ENCODE peak calls at places on chromosomes 3 and 15, in four cellular contexts. One of them, this sample, is unnamed. For H3K36me3, the result is how much of the 10 kb centered on the place peaks cover.

GRCh38 chr15:88636039-88636438 is 2.8 kb upstream of the ISG20 start:
- DNase-seq in osteoblast: no peak
- DNase-seq in IMR-90: no peak
- DNase-seq in cardiac muscle cell: no peak
- DNase-seq in this sample: peak

GRCh38 chr3:158486200-158486599 is 84.8 kb upstream of the MLF1 start:
- DNase-seq in osteoblast: no peak
- DNase-seq in cardiac muscle cell: no peak
- DNase-seq in IMR-90: no peak
- DNase-seq in this sample: peak

GRCh38 chr3:15345608-15346137 is 13.3 kb upstream of the SH3BP5 start:
- DNase-seq in IMR-90: no peak
- DNase-seq in osteoblast: no peak
- DNase-seq in cardiac muscle cell: no peak
- DNase-seq in this sample: no peak

GRCh38 chr3:43531835-43532234 is 90.0 kb downstream of the ANO10 start:
- DNase-seq in osteoblast: peak
- DNase-seq in IMR-90: peak
- DNase-seq in cardiac muscle cell: peak
- DNase-seq in this sample: peak

GRCh38 chr3:73933585-73933984 is 308.8 kb upstream of the PDZRN3 start:
- DNase-seq in IMR-90: no peak
- DNase-seq in osteoblast: peak
- DNase-seq in cardiac muscle cell: no peak
- DNase-seq in this sample: no peak

GRCh38 chr15:57509121-57509520 is 82.6 kb upstream of the MYZAP start:
- DNase-seq in IMR-90: no peak
- DNase-seq in cardiac muscle cell: peak
- DNase-seq in osteoblast: no peak
- DNase-seq in this sample: no peak

GRCh38 chr3:141407817-141408216 is 39.5 kb downstream of the ZBTB38 start:
- DNase-seq in IMR-90: no peak
- DNase-seq in cardiac muscle cell: no peak
- DNase-seq in osteoblast: no peak
- DNase-seq in this sample: no peak

GRCh38 chr3:127820221-127820870 is 2.0 kb downstream of the MGLL start:
- DNase-seq in cardiac muscle cell: peak
- DNase-seq in IMR-90: peak
- DNase-seq in osteoblast: peak
- DNase-seq in this sample: peak

GRCh38 chr3:22322861-22323260 is 571.9 kb upstream of the ZNF385D start:
- DNase-seq in cardiac muscle cell: no peak
- DNase-seq in osteoblast: no peak
- DNase-seq in IMR-90: no peak
- DNase-seq in this sample: no peak

GRCh38 chr3:158731525-158731924 is 732 bp downstream of the RARRES1 start:
- DNase-seq in cardiac muscle cell: no peak
- DNase-seq in IMR-90: no peak
- DNase-seq in osteoblast: no peak
- DNase-seq in this sample: no peak

GRCh38 chr3:89314454-89314853 is 207.0 kb downstream of the EPHA3 start:
- DNase-seq in osteoblast: peak
- DNase-seq in cardiac muscle cell: peak
- DNase-seq in IMR-90: peak
- DNase-seq in this sample: peak

GRCh38 chr3:52217409-52217805 is 8.0 kb downstream of the TLR9 start:
- DNase-seq in osteoblast: no peak
- DNase-seq in cardiac muscle cell: no peak
- DNase-seq in IMR-90: no peak
- DNase-seq in this sample: no peak

GRCh38 chr3:39383190-39383912 is at the start of gene SLC25A38:
- DNase-seq in osteoblast: peak
- DNase-seq in cardiac muscle cell: peak
- DNase-seq in IMR-90: peak
- DNase-seq in this sample: peak

GRCh38 chr3:105688821-105689220 is 180.0 kb downstream of the CBLB start:
- DNase-seq in osteoblast: peak
- DNase-seq in IMR-90: no peak
- DNase-seq in cardiac muscle cell: peak
- DNase-seq in this sample: no peak

GRCh38 chr3:136067211-136067610 is 101.7 kb downstream of the PPP2R3A start:
- DNase-seq in cardiac muscle cell: no peak
- DNase-seq in osteoblast: no peak
- DNase-seq in IMR-90: no peak
- DNase-seq in this sample: no peak

GRCh38 chr3:88019024-88019423 is 39.8 kb downstream of the CGGBP1 start:
- DNase-seq in IMR-90: no peak
- DNase-seq in cardiac muscle cell: no peak
- DNase-seq in osteoblast: no peak
- DNase-seq in this sample: no peak

GRCh38 chr3:172232579-172232978 is 193.2 kb downstream of the FNDC3B start:
- DNase-seq in cardiac muscle cell: no peak
- DNase-seq in IMR-90: no peak
- DNase-seq in osteoblast: no peak
- DNase-seq in this sample: no peak

DNA sequence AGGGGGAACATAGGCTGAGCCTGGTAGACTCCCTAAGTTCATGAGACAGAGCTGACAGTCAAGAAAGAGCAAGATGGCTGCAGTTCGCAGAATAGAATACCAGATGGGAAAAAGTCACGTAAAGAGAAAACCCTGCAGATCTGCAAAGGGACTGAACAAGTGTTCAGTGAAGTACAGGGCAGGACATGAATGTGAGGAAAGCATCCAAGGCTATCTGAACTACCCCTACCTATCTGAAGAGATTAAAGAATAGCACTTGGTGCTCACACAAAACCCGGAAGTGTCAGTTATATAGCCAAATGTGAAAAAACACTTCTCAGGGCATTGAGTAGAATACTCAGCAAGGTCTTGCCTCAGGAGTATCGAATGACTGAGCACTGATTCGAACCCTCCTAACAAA is 44.0 kb downstream of the GOLGB1 start:
- DNase-seq in IMR-90: peak
- DNase-seq in osteoblast: no peak
- DNase-seq in cardiac muscle cell: no peak
- DNase-seq in this sample: no peak
- H3K36me3 ChIP-seq in IMR-90: under half
- H3K36me3 ChIP-seq in osteoblast: under half
- H3K36me3 ChIP-seq in cardiac muscle cell: under half
- H3K36me3 ChIP-seq in this sample: under half

GRCh38 chr3:126028096-126028495 is 55.8 kb downstream of the SLC41A3 start:
- DNase-seq in cardiac muscle cell: no peak
- DNase-seq in osteoblast: no peak
- DNase-seq in IMR-90: no peak
- DNase-seq in this sample: no peak

GRCh38 chr3:126033051-126033745 is 50.7 kb downstream of the SLC41A3 start:
- DNase-seq in cardiac muscle cell: no peak
- DNase-seq in IMR-90: no peak
- DNase-seq in osteoblast: no peak
- DNase-seq in this sample: no peak

GRCh38 chr3:126029241-126029640 is 54.7 kb downstream of the SLC41A3 start:
- DNase-seq in osteoblast: no peak
- DNase-seq in cardiac muscle cell: no peak
- DNase-seq in IMR-90: no peak
- DNase-seq in this sample: no peak

GRCh38 chr3:126031981-126032471 is 51.9 kb downstream of the SLC41A3 start:
- DNase-seq in IMR-90: no peak
- DNase-seq in cardiac muscle cell: no peak
- DNase-seq in osteoblast: no peak
- DNase-seq in this sample: no peak

DNA sequence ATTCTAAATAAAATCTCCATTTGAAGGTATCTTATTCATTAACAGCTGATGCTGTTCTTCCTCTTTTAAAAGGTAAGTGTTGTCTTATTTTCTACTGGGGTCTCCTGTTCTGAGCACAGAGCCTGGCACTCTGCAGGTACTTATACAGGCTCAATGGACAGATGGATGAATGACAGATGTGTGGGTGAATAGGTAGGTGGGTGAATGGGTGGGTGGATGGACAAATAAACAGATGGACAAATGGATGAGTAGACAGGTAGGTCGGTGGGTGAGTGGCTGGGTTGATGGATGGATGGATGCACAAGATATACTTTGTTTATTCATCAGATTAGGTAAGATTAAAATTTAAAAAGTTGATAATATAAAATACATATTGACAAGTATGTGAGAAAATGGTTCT is 53.5 kb downstream of the SLC41A3 start:
- DNase-seq in IMR-90: no peak
- DNase-seq in cardiac muscle cell: no peak
- DNase-seq in osteoblast: no peak
- DNase-seq in this sample: no peak
- H3K36me3 ChIP-seq in IMR-90: under half
- H3K36me3 ChIP-seq in cardiac muscle cell: under half
- H3K36me3 ChIP-seq in osteoblast: under half
- H3K36me3 ChIP-seq in this sample: under half

DNA sequence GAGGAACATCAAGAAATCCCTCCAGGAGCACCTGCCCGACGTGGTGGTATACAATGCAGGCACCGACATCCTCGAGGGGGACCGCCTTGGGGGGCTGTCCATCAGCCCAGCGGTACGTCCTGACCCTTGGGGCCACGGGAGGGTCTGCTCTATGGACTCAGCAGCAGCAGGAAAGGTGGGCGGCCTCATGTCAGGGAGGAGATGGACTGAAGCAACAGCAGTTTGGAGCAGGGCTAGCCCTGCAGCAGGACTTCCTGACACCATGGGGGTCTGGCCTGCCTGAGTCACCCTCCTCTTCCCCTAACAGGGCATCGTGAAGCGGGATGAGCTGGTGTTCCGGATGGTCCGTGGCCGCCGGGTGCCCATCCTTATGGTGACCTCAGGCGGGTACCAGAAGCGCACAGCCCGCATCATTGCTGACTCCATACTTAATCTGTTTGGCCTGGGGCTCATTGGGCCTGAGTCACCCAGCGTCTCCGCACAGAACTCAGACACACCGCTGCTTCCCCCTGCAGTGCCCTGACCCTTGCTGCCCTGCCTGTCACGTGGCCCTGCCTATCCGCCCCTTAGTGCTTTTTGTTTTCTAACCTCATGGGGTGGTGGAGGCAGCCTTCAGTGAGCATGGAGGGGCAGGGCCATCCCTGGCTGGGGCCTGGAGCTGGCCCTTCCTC is 24.2 kb downstream of the HDAC11 start:
- DNase-seq in osteoblast: peak
- DNase-seq in IMR-90: peak
- DNase-seq in cardiac muscle cell: no peak
- DNase-seq in this sample: peak
- H3K36me3 ChIP-seq in osteoblast: under half
- H3K36me3 ChIP-seq in IMR-90: under half
- H3K36me3 ChIP-seq in cardiac muscle cell: under half
- H3K36me3 ChIP-seq in this sample: under half

DNA sequence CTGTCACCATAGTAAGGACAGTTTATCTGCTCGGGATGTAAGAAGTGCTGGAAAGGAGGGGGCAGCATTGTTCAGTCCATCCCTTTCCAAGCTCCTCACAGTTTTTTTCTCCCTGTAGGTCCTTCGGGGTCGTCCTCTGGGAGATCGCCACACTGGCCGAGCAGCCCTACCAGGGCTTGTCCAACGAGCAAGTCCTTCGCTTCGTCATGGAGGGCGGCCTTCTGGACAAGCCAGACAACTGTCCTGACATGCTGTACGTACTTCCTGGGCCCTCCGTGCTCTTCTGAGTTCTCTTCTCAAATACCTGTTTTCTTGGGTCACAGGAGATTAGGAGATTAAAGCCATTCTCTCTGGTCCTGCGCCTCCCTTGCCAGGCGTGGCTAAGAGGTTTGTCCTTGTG is 59.1 kb downstream of the PGPEP1L start:
- DNase-seq in cardiac muscle cell: no peak
- DNase-seq in osteoblast: no peak
- DNase-seq in IMR-90: no peak
- DNase-seq in this sample: no peak
- H3K36me3 ChIP-seq in cardiac muscle cell: under half
- H3K36me3 ChIP-seq in osteoblast: under half
- H3K36me3 ChIP-seq in IMR-90: half or more
- H3K36me3 ChIP-seq in this sample: under half

This sample was measured in bronchial epithelial cell.